ENCODE peak calls at places on chromosomes 11 and 22, in six cellular contexts. One of them, this sample, is unnamed.

GRCh38 chr11:35944503-35945136 is 758 bp downstream of the LDLRAD3 start:
- DNase-seq in gastrocnemius medialis: peak
- DNase-seq in A549: no peak
- DNase-seq in psoas muscle: peak
- DNase-seq in caudate nucleus: peak
- DNase-seq in neuronal stem cell: no peak
- DNase-seq in this sample: peak

GRCh38 chr11:70169632-70170031 is 33.5 kb upstream of the FADD start:
- DNase-seq in gastrocnemius medialis: no peak
- DNase-seq in A549: no peak
- DNase-seq in psoas muscle: no peak
- DNase-seq in caudate nucleus: no peak
- DNase-seq in neuronal stem cell: no peak
- DNase-seq in this sample: no peak

GRCh38 chr11:93652161-93652597 is 9.3 kb upstream of the CEP295 start:
- DNase-seq in gastrocnemius medialis: no peak
- DNase-seq in A549: peak
- DNase-seq in psoas muscle: no peak
- DNase-seq in caudate nucleus: no peak
- DNase-seq in neuronal stem cell: peak
- DNase-seq in this sample: no peak

GRCh38 chr11:12403122-12403994 is 26.0 kb downstream of the PARVA start:
- DNase-seq in gastrocnemius medialis: no peak
- DNase-seq in A549: no peak
- DNase-seq in psoas muscle: no peak
- DNase-seq in caudate nucleus: no peak
- DNase-seq in neuronal stem cell: no peak
- DNase-seq in this sample: no peak

GRCh38 chr11:112958670-112959069 is 2.5 kb upstream of the NCAM1 start:
- DNase-seq in gastrocnemius medialis: no peak
- DNase-seq in A549: peak
- DNase-seq in psoas muscle: no peak
- DNase-seq in caudate nucleus: no peak
- DNase-seq in neuronal stem cell: no peak
- DNase-seq in this sample: no peak

GRCh38 chr11:83520849-83521248 is 234.7 kb upstream of the CCDC90B start:
- DNase-seq in gastrocnemius medialis: no peak
- DNase-seq in A549: no peak
- DNase-seq in psoas muscle: no peak
- DNase-seq in caudate nucleus: no peak
- DNase-seq in neuronal stem cell: no peak
- DNase-seq in this sample: no peak

GRCh38 chr11:11265994-11266606 is 87.0 kb downstream of the CSNK2A3 start:
- DNase-seq in gastrocnemius medialis: peak
- DNase-seq in A549: peak
- DNase-seq in psoas muscle: peak
- DNase-seq in caudate nucleus: peak
- DNase-seq in neuronal stem cell: peak
- DNase-seq in this sample: no peak

GRCh38 chr11:12556155-12556554 is 118.1 kb upstream of the TEAD1 start:
- DNase-seq in gastrocnemius medialis: peak
- DNase-seq in A549: peak
- DNase-seq in psoas muscle: peak
- DNase-seq in caudate nucleus: no peak
- DNase-seq in neuronal stem cell: no peak
- DNase-seq in this sample: no peak

GRCh38 chr11:11963842-11964773 is 44.3 kb downstream of the DKK3 start:
- DNase-seq in gastrocnemius medialis: no peak
- DNase-seq in A549: no peak
- DNase-seq in psoas muscle: no peak
- DNase-seq in caudate nucleus: peak
- DNase-seq in neuronal stem cell: no peak
- DNase-seq in this sample: peak

GRCh38 chr11:112748713-112749481 is 212.3 kb upstream of the NCAM1 start:
- DNase-seq in gastrocnemius medialis: no peak
- DNase-seq in A549: no peak
- DNase-seq in psoas muscle: no peak
- DNase-seq in caudate nucleus: no peak
- DNase-seq in neuronal stem cell: no peak
- DNase-seq in this sample: no peak

GRCh38 chr11:9095421-9095820 is 4.0 kb upstream of the SCUBE2 start:
- DNase-seq in gastrocnemius medialis: no peak
- DNase-seq in A549: no peak
- DNase-seq in psoas muscle: no peak
- DNase-seq in caudate nucleus: no peak
- DNase-seq in neuronal stem cell: no peak
- DNase-seq in this sample: no peak

GRCh38 chr22:32994921-32995320 is 63.3 kb downstream of the SYN3 start:
- DNase-seq in gastrocnemius medialis: no peak
- DNase-seq in A549: no peak
- DNase-seq in psoas muscle: no peak
- DNase-seq in caudate nucleus: peak
- DNase-seq in neuronal stem cell: no peak
- DNase-seq in this sample: no peak

GRCh38 chr11:9777525-9777924 is 113.6 kb downstream of the SWAP70 start:
- DNase-seq in gastrocnemius medialis: no peak
- DNase-seq in A549: no peak
- DNase-seq in psoas muscle: no peak
- DNase-seq in caudate nucleus: no peak
- DNase-seq in neuronal stem cell: no peak
- DNase-seq in this sample: no peak

GRCh38 chr11:5564259-5565019 is 16.1 kb upstream of the OR52H1 start:
- DNase-seq in gastrocnemius medialis: no peak
- DNase-seq in A549: no peak
- DNase-seq in psoas muscle: no peak
- DNase-seq in caudate nucleus: no peak
- DNase-seq in neuronal stem cell: no peak
- DNase-seq in this sample: no peak

GRCh38 chr11:86152006-86152862 is 83.3 kb upstream of the PICALM start:
- DNase-seq in gastrocnemius medialis: no peak
- DNase-seq in A549: no peak
- DNase-seq in psoas muscle: no peak
- DNase-seq in caudate nucleus: peak
- DNase-seq in neuronal stem cell: no peak
- DNase-seq in this sample: no peak

GRCh38 chr11:80980221-80980620 is 1539.4 kb upstream of the TENM4 start:
- DNase-seq in gastrocnemius medialis: no peak
- DNase-seq in A549: peak
- DNase-seq in psoas muscle: no peak
- DNase-seq in caudate nucleus: no peak
- DNase-seq in neuronal stem cell: no peak
- DNase-seq in this sample: no peak

GRCh38 chr11:98601181-98601773 is 419.5 kb upstream of the CNTN5 start:
- DNase-seq in gastrocnemius medialis: no peak
- DNase-seq in A549: no peak
- DNase-seq in psoas muscle: no peak
- DNase-seq in caudate nucleus: no peak
- DNase-seq in neuronal stem cell: no peak
- DNase-seq in this sample: no peak

GRCh38 chr22:23831781-23832180 is 7.0 kb downstream of the DERL3 start:
- DNase-seq in gastrocnemius medialis: no peak
- DNase-seq in A549: no peak
- DNase-seq in psoas muscle: no peak
- DNase-seq in caudate nucleus: no peak
- DNase-seq in neuronal stem cell: no peak
- DNase-seq in this sample: peak

DNA sequence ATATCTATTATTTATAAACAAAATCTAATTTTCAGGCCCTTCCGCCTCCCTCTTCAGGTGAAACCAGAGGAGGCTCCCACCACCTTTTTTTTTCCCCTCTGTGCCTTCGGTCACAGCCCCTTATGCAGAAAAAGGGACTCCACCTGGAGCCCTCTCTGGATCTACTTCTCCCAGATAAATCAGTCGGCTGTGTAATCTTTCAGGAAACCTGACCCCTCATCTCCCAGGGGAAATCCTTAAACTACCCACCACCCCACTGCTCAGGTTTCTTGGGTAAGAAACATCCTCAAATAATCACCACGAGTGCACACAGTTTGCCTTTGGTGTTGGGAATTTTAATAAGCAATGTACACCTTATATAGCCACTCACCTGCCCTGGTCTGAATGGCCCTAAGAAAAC is 104.2 kb downstream of the NAV2 start:
- DNase-seq in gastrocnemius medialis: no peak
- DNase-seq in A549: no peak
- DNase-seq in psoas muscle: no peak
- DNase-seq in caudate nucleus: no peak
- DNase-seq in neuronal stem cell: no peak
- DNase-seq in this sample: no peak
- H3K27ac ChIP-seq in gastrocnemius medialis: no peak
- H3K27ac ChIP-seq in A549: no peak
- H3K27ac ChIP-seq in psoas muscle: no peak
- H3K27ac ChIP-seq in caudate nucleus: no peak
- H3K27ac ChIP-seq in neuronal stem cell: no peak
- H3K27ac ChIP-seq in this sample: no peak

GRCh38 chr11:34145847-34146381 is 40.5 kb downstream of the NAT10 start:
- DNase-seq in gastrocnemius medialis: no peak
- DNase-seq in A549: no peak
- DNase-seq in psoas muscle: no peak
- DNase-seq in caudate nucleus: no peak
- DNase-seq in neuronal stem cell: no peak
- DNase-seq in this sample: no peak
- H3K27ac ChIP-seq in gastrocnemius medialis: no peak
- H3K27ac ChIP-seq in A549: no peak
- H3K27ac ChIP-seq in psoas muscle: no peak
- H3K27ac ChIP-seq in caudate nucleus: no peak
- H3K27ac ChIP-seq in neuronal stem cell: no peak
- H3K27ac ChIP-seq in this sample: no peak

GRCh38 chr22:43128928-43129424 is 14.2 kb downstream of the MCAT start:
- DNase-seq in gastrocnemius medialis: no peak
- DNase-seq in A549: no peak
- DNase-seq in psoas muscle: no peak
- DNase-seq in caudate nucleus: no peak
- DNase-seq in neuronal stem cell: no peak
- DNase-seq in this sample: no peak

GRCh38 chr22:43131773-43132501 is 11.3 kb downstream of the MCAT start:
- DNase-seq in gastrocnemius medialis: no peak
- DNase-seq in A549: no peak
- DNase-seq in psoas muscle: no peak
- DNase-seq in caudate nucleus: no peak
- DNase-seq in neuronal stem cell: no peak
- DNase-seq in this sample: no peak

GRCh38 chr22:43128116-43128515 is 15.1 kb downstream of the MCAT start:
- DNase-seq in gastrocnemius medialis: no peak
- DNase-seq in A549: no peak
- DNase-seq in psoas muscle: no peak
- DNase-seq in caudate nucleus: no peak
- DNase-seq in neuronal stem cell: no peak
- DNase-seq in this sample: no peak

GRCh38 chr22:43127166-43127908 is 15.9 kb downstream of the MCAT start:
- DNase-seq in gastrocnemius medialis: no peak
- DNase-seq in A549: no peak
- DNase-seq in psoas muscle: no peak
- DNase-seq in caudate nucleus: no peak
- DNase-seq in neuronal stem cell: no peak
- DNase-seq in this sample: no peak

GRCh38 chr22:43129426-43130425 is 13.5 kb downstream of the MCAT start:
- DNase-seq in gastrocnemius medialis: no peak
- DNase-seq in A549: no peak
- DNase-seq in psoas muscle: no peak
- DNase-seq in caudate nucleus: no peak
- DNase-seq in neuronal stem cell: no peak
- DNase-seq in this sample: no peak
- H3K27ac ChIP-seq in gastrocnemius medialis: no peak
- H3K27ac ChIP-seq in A549: no peak
- H3K27ac ChIP-seq in psoas muscle: no peak
- H3K27ac ChIP-seq in caudate nucleus: no peak
- H3K27ac ChIP-seq in neuronal stem cell: no peak
- H3K27ac ChIP-seq in this sample: no peak

GRCh38 chr11:64875369-64876225 is 2.8 kb downstream of the EHD1 start:
- DNase-seq in gastrocnemius medialis: no peak
- DNase-seq in A549: no peak
- DNase-seq in psoas muscle: peak
- DNase-seq in caudate nucleus: no peak
- DNase-seq in neuronal stem cell: no peak
- DNase-seq in this sample: peak

GRCh38 chr11:64878223-64878493 is 263 bp downstream of the EHD1 start:
- DNase-seq in gastrocnemius medialis: no peak
- DNase-seq in A549: no peak
- DNase-seq in psoas muscle: no peak
- DNase-seq in caudate nucleus: peak
- DNase-seq in neuronal stem cell: no peak
- DNase-seq in this sample: no peak

GRCh38 chr11:64877390-64878222 is 815 bp downstream of the EHD1 start:
- DNase-seq in gastrocnemius medialis: no peak
- DNase-seq in A549: no peak
- DNase-seq in psoas muscle: peak
- DNase-seq in caudate nucleus: no peak
- DNase-seq in neuronal stem cell: no peak
- DNase-seq in this sample: no peak

GRCh38 chr11:64876226-64876750 is 2.1 kb downstream of the EHD1 start:
- DNase-seq in gastrocnemius medialis: no peak
- DNase-seq in A549: no peak
- DNase-seq in psoas muscle: peak
- DNase-seq in caudate nucleus: peak
- DNase-seq in neuronal stem cell: no peak
- DNase-seq in this sample: no peak

GRCh38 chr11:64876835-64877341 is 1.5 kb downstream of the EHD1 start:
- DNase-seq in gastrocnemius medialis: peak
- DNase-seq in A549: no peak
- DNase-seq in psoas muscle: peak
- DNase-seq in caudate nucleus: no peak
- DNase-seq in neuronal stem cell: no peak
- DNase-seq in this sample: no peak
- H3K27ac ChIP-seq in gastrocnemius medialis: peak
- H3K27ac ChIP-seq in A549: peak
- H3K27ac ChIP-seq in psoas muscle: peak
- H3K27ac ChIP-seq in caudate nucleus: peak
- H3K27ac ChIP-seq in neuronal stem cell: no peak
- H3K27ac ChIP-seq in this sample: peak

DNA sequence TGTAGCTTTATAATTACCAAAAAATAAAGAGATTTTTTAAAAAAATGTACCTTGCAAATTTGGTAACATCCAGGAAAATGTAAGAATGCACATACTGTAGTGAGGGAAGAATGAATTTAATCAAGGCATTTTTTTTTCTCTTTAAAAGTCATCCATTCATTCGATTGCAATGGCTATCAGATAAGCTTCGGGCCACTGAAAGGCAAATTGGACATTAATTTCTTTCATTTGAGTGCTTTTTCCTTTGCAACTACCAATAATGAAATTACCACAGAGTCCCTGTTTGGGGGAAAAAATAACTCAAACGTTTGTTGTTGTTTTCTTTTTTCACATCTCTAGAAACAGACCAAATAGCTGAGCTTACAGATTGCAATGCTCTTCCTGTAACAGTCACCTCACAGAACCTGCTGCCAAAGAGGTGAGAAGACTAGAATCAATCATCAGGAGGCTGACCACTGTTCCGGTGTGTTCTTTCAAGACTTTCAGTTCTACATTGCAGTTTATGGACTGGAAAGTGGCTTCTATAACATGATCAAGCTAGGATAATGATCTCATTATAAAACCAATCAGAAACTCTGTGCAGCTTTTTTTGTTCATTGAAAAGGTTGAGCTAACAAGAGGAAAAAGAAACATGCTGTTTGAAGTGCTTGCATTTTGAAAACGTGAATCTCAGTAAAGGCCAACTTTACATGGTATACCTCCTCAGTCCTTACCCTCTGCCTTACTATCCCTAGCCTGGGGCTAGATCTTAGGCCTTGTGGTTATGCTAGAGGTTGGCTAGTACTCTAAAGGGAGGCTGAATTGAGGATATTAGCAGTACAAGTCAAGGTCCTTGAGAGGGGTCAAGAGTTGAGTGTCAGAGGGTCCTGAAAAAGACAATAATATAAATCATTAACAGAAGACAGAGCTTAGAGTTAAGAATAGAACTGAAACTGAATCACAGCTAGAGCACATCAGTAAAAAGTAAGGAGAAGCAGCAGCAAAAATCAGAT is 1276.1 kb downstream of the LRRC4C start:
- DNase-seq in gastrocnemius medialis: no peak
- DNase-seq in A549: no peak
- DNase-seq in psoas muscle: no peak
- DNase-seq in caudate nucleus: no peak
- DNase-seq in neuronal stem cell: no peak
- DNase-seq in this sample: no peak
- H3K27ac ChIP-seq in gastrocnemius medialis: no peak
- H3K27ac ChIP-seq in A549: no peak
- H3K27ac ChIP-seq in psoas muscle: no peak
- H3K27ac ChIP-seq in caudate nucleus: peak
- H3K27ac ChIP-seq in neuronal stem cell: no peak
- H3K27ac ChIP-seq in this sample: no peak

This sample was measured in right lobe of liver.